ENCODE peak calls at places on chromosomes 3 and 15, in six cellular contexts. P is suprapubic skin; Q is H4; R is CD8-positive, alpha-beta memory T cell; H is stimulated activated CD8-positive, alpha-beta memory T cell treated with anti-CD3 and anti-CD28 coated beads, Interleukin-12 subunit alpha, Interleukin-12 subunit beta, amount 100 ng/mL, for 1 hour; V is T-helper 17 cell. T is an unnamed sample.

GRCh38 chr3:192082733-192083660 is 622.0 kb downstream of the PYDC2 start:
- DNase-seq in P (no peak), Q (no peak), R (no peak), H (no peak), V (no peak), T (no peak)

GRCh38 chr15:78256044-78256437 is 8.3 kb upstream of the DNAJA4 start:
- DNase-seq in P (no peak), Q (no peak), R (no peak), H (no peak), V (no peak), T (no peak)

GRCh38 chr3:125611908-125612307 is 16.6 kb upstream of the OSBPL11 start:
- DNase-seq in P (no peak), Q (no peak), R (no peak), H (no peak), V (no peak), T (no peak)

GRCh38 chr15:69253156-69253555 is 45.6 kb upstream of the PAQR5 start:
- DNase-seq in P (no peak), Q (peak), R (no peak), H (no peak), V (no peak), T (no peak)

GRCh38 chr3:177824190-177824786 is 627.0 kb upstream of the TBL1XR1 start:
- DNase-seq in P (peak), Q (peak), R (no peak), H (no peak), V (no peak), T (no peak)

GRCh38 chr3:125104639-125105038 is 48.8 kb upstream of the HEG1 start:
- DNase-seq in P (no peak), Q (no peak), R (no peak), H (no peak), V (no peak), T (no peak)

GRCh38 chr3:111936191-111936841 is 42.5 kb upstream of the ABHD10 start:
- DNase-seq in P (no peak), Q (peak), R (no peak), H (no peak), V (no peak), T (no peak)

GRCh38 chr3:185867650-185868049 is 42.8 kb upstream of the IGF2BP2 start:
- DNase-seq in P (no peak), Q (no peak), R (no peak), H (no peak), V (no peak), T (no peak)

GRCh38 chr15:63634154-63634553 is 37.0 kb downstream of the FBXL22 start:
- DNase-seq in P (no peak), Q (no peak), R (no peak), H (no peak), V (no peak), T (no peak)